ENCODE peak calls at places on chromosome 12, in ten cellular contexts. C is adipocyte; L is activated CD4-positive, CD25-positive, alpha-beta regulatory T cell; O is fibroblast of lung; B is activated naive CD4-positive, alpha-beta T cell treated with Interleukin-2 at 50 U/mL for 16 hours; I is naive thymus-derived CD8-positive, alpha-beta T cell; F is activated CD4-positive, alpha-beta T cell treated with anti-CD3 and anti-CD28 coated beads for 48 hours; U is NCI-H2029 treated with DMSO at 0.1 percent for 48 hours; H is amniotic epithelial cell; Z is activated CD8-positive, alpha-beta memory T cell treated with anti-CD3 and anti-CD28 coated beads, Interleukin-2, amount 50 U/mL, for 4 hours. Q is an unnamed sample.

GRCh38 chr12:64390275-64390851 is at the start of gene C12orf56:
- DNase-seq in C (peak), L (no peak), O (no peak), B (peak), I (peak), F (peak), U (peak), H (no peak), Z (no peak), Q (no peak)

GRCh38 chr12:51219345-51219744 is 1.5 kb upstream of the POU6F1 start:
- DNase-seq in C (no peak), L (no peak), O (no peak), B (no peak), I (no peak), F (no peak), U (no peak), H (no peak), Z (no peak), Q (no peak)

GRCh38 chr12:52812749-52813148 is 1.2 kb downstream of the KRT4 start:
- DNase-seq in C (no peak), L (no peak), O (no peak), B (no peak), I (no peak), F (no peak), U (no peak), H (no peak), Z (no peak), Q (no peak)

GRCh38 chr12:53232641-53233538 is 881 bp upstream of the RARG start:
- DNase-seq in C (peak), L (no peak), O (peak), B (peak), I (peak), F (peak), U (no peak), H (no peak), Z (no peak), Q (no peak)

GRCh38 chr12:32896438-32897275 is at the start of gene PKP2:
- DNase-seq in C (no peak), L (no peak), O (no peak), B (no peak), I (peak), F (peak), U (peak), H (peak), Z (peak), Q (peak)

GRCh38 chr12:123319273-123319672 is 45.4 kb downstream of the SBNO1 start:
- DNase-seq in C (no peak), L (no peak), O (no peak), B (no peak), I (no peak), F (no peak), U (no peak), H (no peak), Z (no peak), Q (no peak)

GRCh38 chr12:124477109-124477915 is 90.1 kb downstream of the NCOR2 start:
- DNase-seq in C (no peak), L (no peak), O (no peak), B (no peak), I (no peak), F (no peak), U (no peak), H (no peak), Z (no peak), Q (no peak)

GRCh38 chr12:105729372-105729771 is 398.9 kb downstream of the C12orf75 start:
- DNase-seq in C (no peak), L (no peak), O (no peak), B (no peak), I (no peak), F (no peak), U (no peak), H (no peak), Z (no peak), Q (no peak)

GRCh38 chr12:40241741-40242140 is 16.9 kb downstream of the LRRK2 start:
- DNase-seq in C (peak), L (no peak), O (no peak), B (no peak), I (no peak), F (no peak), U (no peak), H (no peak), Z (no peak), Q (no peak)

GRCh38 chr12:90938451-90938850 is 16.5 kb downstream of the CCER1 start:
- DNase-seq in C (peak), L (no peak), O (peak), B (no peak), I (no peak), F (no peak), U (no peak), H (peak), Z (no peak), Q (no peak)

GRCh38 chr12:89117448-89118034 is 234.8 kb downstream of the DUSP6 start:
- DNase-seq in C (no peak), L (no peak), O (no peak), B (no peak), I (no peak), F (no peak), U (peak), H (no peak), Z (no peak), Q (no peak)

GRCh38 chr12:74552201-74552600 is 14.6 kb downstream of the ATXN7L3B start:
- DNase-seq in C (no peak), L (no peak), O (no peak), B (no peak), I (no peak), F (no peak), U (no peak), H (no peak), Z (no peak), Q (no peak)

GRCh38 chr12:13661005-13661887 is 320.2 kb downstream of the GRIN2B start:
- DNase-seq in C (peak), L (peak), O (peak), B (peak), I (peak), F (peak), U (no peak), H (peak), Z (no peak), Q (no peak)

GRCh38 chr12:87348071-87348470 is 681.1 kb downstream of the C12orf50 start:
- DNase-seq in C (no peak), L (no peak), O (no peak), B (no peak), I (no peak), F (no peak), U (no peak), H (no peak), Z (no peak), Q (no peak)

GRCh38 chr12:89679631-89680030 is 29.0 kb downstream of the ATP2B1 start:
- DNase-seq in C (no peak), L (no peak), O (no peak), B (no peak), I (no peak), F (no peak), U (no peak), H (no peak), Z (no peak), Q (no peak)

GRCh38 chr12:19915392-19916192 is 452.7 kb upstream of the PDE3A start:
- DNase-seq in C (peak), L (no peak), O (peak), B (no peak), I (no peak), F (no peak), U (peak), H (peak), Z (no peak), Q (peak)

GRCh38 chr12:64088431-64089349 is 133.4 kb downstream of the KICS2 start:
- DNase-seq in C (peak), L (no peak), O (peak), B (no peak), I (no peak), F (no peak), U (peak), H (peak), Z (no peak), Q (no peak)

GRCh38 chr12:19036673-19037357 is 92.7 kb upstream of the PLEKHA5 start:
- DNase-seq in C (no peak), L (no peak), O (no peak), B (no peak), I (no peak), F (no peak), U (no peak), H (peak), Z (no peak), Q (no peak)

GRCh38 chr12:3661028-3661427 is 91.9 kb downstream of the CRACR2A start:
- DNase-seq in C (no peak), L (no peak), O (no peak), B (no peak), I (no peak), F (no peak), U (peak), H (no peak), Z (no peak), Q (no peak)

GRCh38 chr12:74449872-74450271 is 87.8 kb upstream of the ATXN7L3B start:
- DNase-seq in C (peak), L (no peak), O (no peak), B (no peak), I (no peak), F (no peak), U (no peak), H (peak), Z (no peak), Q (no peak)

GRCh38 chr12:57093412-57094193 is 4.7 kb downstream of the NAB2 start:
- DNase-seq in C (peak), L (peak), O (peak), B (peak), I (peak), F (peak), U (no peak), H (peak), Z (peak), Q (peak)

GRCh38 chr12:72390146-72390545 is 118.0 kb downstream of the TRHDE start:
- DNase-seq in C (peak), L (no peak), O (no peak), B (no peak), I (no peak), F (no peak), U (no peak), H (no peak), Z (no peak), Q (no peak)

GRCh38 chr12:121781751-121782615 is 11.5 kb downstream of the RHOF start:
- DNase-seq in C (peak), L (peak), O (peak), B (peak), I (no peak), F (peak), U (no peak), H (peak), Z (peak), Q (peak)

GRCh38 chr12:96400631-96401060 is 407 bp upstream of the CDK17 start:
- DNase-seq in C (no peak), L (no peak), O (peak), B (no peak), I (no peak), F (no peak), U (no peak), H (no peak), Z (no peak), Q (no peak)

GRCh38 chr12:121805171-121805687 is 1.4 kb downstream of the SETD1B start:
- DNase-seq in C (peak), L (no peak), O (peak), B (no peak), I (peak), F (no peak), U (no peak), H (peak), Z (no peak), Q (no peak)

GRCh38 chr12:65948320-65949008 is 124.2 kb downstream of the HMGA2 start:
- DNase-seq in C (peak), L (no peak), O (peak), B (no peak), I (no peak), F (no peak), U (no peak), H (peak), Z (no peak), Q (no peak)

GRCh38 chr12:97745406-97746101 is 282.9 kb downstream of the RMST start:
- DNase-seq in C (no peak), L (no peak), O (no peak), B (no peak), I (no peak), F (no peak), U (no peak), H (no peak), Z (no peak), Q (no peak)

GRCh38 chr12:19288603-19289244 is 150.6 kb upstream of the AEBP2 start:
- DNase-seq in C (peak), L (no peak), O (peak), B (no peak), I (peak), F (no peak), U (peak), H (peak), Z (no peak), Q (no peak)

GRCh38 chr12:123828871-123829547 is 66.9 kb downstream of the DNAH10 start:
- DNase-seq in C (no peak), L (no peak), O (no peak), B (no peak), I (no peak), F (no peak), U (no peak), H (no peak), Z (no peak), Q (no peak)

GRCh38 chr12:101772019-101772774 is 32.9 kb upstream of the SYCP3 start:
- DNase-seq in C (no peak), L (no peak), O (no peak), B (no peak), I (no peak), F (no peak), U (no peak), H (peak), Z (no peak), Q (no peak)

GRCh38 chr12:2856901-2857495 is at the start of gene TEX52:
- DNase-seq in C (no peak), L (no peak), O (no peak), B (no peak), I (no peak), F (no peak), U (peak), H (no peak), Z (no peak), Q (no peak)

GRCh38 chr12:74581439-74581838 is 43.8 kb downstream of the ATXN7L3B start:
- DNase-seq in C (no peak), L (no peak), O (no peak), B (no peak), I (no peak), F (no peak), U (no peak), H (no peak), Z (no peak), Q (no peak)

GRCh38 chr12:20549115-20549719 is 145.9 kb upstream of the SLCO1C1 start:
- DNase-seq in C (peak), L (no peak), O (peak), B (no peak), I (no peak), F (no peak), U (no peak), H (peak), Z (no peak), Q (no peak)

GRCh38 chr12:40156031-40156764 is 50.3 kb upstream of the SLC2A13 start:
- DNase-seq in C (no peak), L (no peak), O (no peak), B (no peak), I (no peak), F (no peak), U (no peak), H (no peak), Z (no peak), Q (no peak)

GRCh38 chr12:13368971-13369370 is 172.4 kb downstream of the EMP1 start:
- DNase-seq in C (no peak), L (no peak), O (no peak), B (no peak), I (no peak), F (no peak), U (no peak), H (no peak), Z (no peak), Q (no peak)

GRCh38 chr12:46659844-46660243 is 166.0 kb downstream of the SLC38A4 start:
- DNase-seq in C (no peak), L (no peak), O (no peak), B (no peak), I (no peak), F (no peak), U (no peak), H (no peak), Z (no peak), Q (no peak)

Q was measured in GM06990.